ENCODE peak calls at places on chromosomes 4 and X, in five cellular contexts. Q, G, N, C and H are unnamed samples.

GRCh38 chr4:76850010-76850441 is 47.9 kb downstream of the SOWAHB start:
- DNase-seq in Q (no peak), G (peak; percentile 96), N (peak; percentile 96), C (no peak), H (peak; percentile 96)

GRCh38 chr4:24805036-24805435 is 9.7 kb downstream of the SOD3 start:
- DNase-seq in Q (peak; percentile 47), G (no peak), N (no peak), C (peak; percentile 26), H (peak; percentile 71)

GRCh38 chrX:69321789-69322188 is 156.5 kb upstream of the PJA1 start:
- DNase-seq in Q (no peak), G (no peak), N (no peak), C (no peak), H (no peak)

GRCh38 chr4:60737858-60738257 is 462.3 kb upstream of the ADGRL3 start:
- DNase-seq in Q (no peak), G (peak; percentile 75), N (peak; percentile 50), C (no peak), H (peak; percentile 74)

GRCh38 chrX:318739-319578 is at the start of gene GTPBP6:
- DNase-seq in Q (peak; percentile 99), G (peak; percentile 100), N (peak; percentile 99), C (peak; percentile 100), H (peak; percentile 100)

GRCh38 chr4:129095811-129096454 is at the start of gene C4orf33:
- DNase-seq in Q (peak; percentile 77), G (peak; percentile 84), N (peak; percentile 70), C (peak; percentile 73), H (peak; percentile 77)

GRCh38 chrX:55008571-55009358 is 8.6 kb downstream of the APEX2 start:
- DNase-seq in Q (peak; percentile 17), G (no peak), N (peak; percentile 40), C (no peak), H (peak; percentile 80)

GRCh38 chr4:170420255-170420693 is 330.5 kb upstream of the AADAT start:
- DNase-seq in Q (no peak), G (peak; percentile 87), N (peak; percentile 91), C (no peak), H (peak; percentile 4)

GRCh38 chrX:120308959-120309872 is 2.0 kb downstream of the TMEM255A start:
- DNase-seq in Q (peak; percentile 78), G (peak; percentile 80), N (peak; percentile 40), C (peak; percentile 62), H (peak; percentile 77)

GRCh38 chr4:8719421-8719820 is 126.9 kb downstream of the CPZ start:
- DNase-seq in Q (no peak), G (no peak), N (no peak), C (peak; percentile 1), H (no peak)

GRCh38 chr4:83282049-83282535 is 2.5 kb downstream of the COQ2 start:
- DNase-seq in Q (peak; percentile 24), G (peak; percentile 80), N (peak; percentile 76), C (peak; percentile 30), H (peak; percentile 64)

GRCh38 chrX:123976671-123977316 is 15.3 kb downstream of the STAG2 start:
- DNase-seq in Q (no peak), G (peak; percentile 66), N (peak; percentile 58), C (no peak), H (peak; percentile 47)
- TF ChIP-seq CTCF in Q (peak; percentile 24), G (peak; percentile 33), N (peak; percentile 30), C (peak; percentile 44), H (peak; percentile 24)

DNA sequence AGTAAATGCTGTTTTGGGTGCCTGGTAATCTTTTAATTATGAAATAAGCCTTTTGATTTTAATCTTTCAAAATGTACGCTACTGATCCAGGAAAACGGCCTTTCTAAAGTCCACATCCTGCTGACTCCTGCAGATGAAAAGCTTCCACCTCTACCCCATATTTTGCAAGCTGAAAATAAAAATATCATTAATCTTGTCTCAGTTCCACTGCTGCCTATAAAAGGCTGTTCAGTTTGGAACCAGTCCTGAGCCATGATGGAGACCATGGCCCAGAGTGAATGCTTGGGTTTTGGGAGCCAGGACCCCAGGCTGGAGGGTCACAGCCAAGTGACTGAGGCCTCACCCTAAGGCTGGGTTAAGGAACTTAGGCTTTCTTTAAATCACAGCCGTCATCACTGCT is 110.8 kb downstream of the AFF1 start:
- DNase-seq in Q (no peak), G (no peak), N (peak; percentile 46), C (no peak), H (no peak)
- H3K4me3 ChIP-seq in Q (no peak overlapping the region), G (no peak overlapping the region), N (no peak overlapping the region), C (no peak overlapping the region), H (no peak overlapping the region)

DNA sequence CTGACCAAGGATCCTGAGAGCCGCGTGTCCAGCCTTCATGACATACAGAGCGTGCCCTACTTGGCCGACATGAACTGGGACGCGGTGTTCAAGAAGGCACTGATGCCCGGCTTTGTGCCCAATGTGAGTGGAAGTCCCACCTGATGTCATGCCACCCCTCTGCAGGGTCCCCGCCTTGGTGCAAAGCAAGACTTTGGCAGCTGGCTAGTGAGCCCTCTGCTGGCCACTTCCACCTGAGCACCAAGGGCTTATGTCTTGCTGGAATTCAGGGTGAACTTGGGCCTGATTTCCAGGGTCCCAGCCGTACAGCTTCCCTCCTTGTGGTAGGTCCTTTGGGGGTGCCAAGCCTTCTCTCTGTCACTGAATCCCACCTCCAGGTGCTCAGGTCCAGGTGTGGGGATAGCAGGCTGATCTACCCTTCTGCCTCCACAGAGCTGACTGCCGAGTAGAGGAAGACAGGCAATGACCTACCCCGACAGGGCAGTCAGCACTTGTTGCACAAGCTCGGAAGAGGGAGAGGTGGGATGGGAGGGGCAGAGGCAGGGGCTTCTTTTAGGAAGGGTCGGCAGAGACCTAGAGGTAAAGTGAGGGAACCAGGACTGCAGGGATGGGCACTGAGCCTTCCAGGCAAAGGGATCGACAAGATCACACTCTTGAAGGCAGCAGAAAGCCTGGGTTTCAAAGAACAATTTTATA is 248.1 kb downstream of the EVC2 start:
- DNase-seq in Q (peak; percentile 34), G (peak; percentile 54), N (peak; percentile 23), C (no peak), H (peak; percentile 24)
- TF ChIP-seq CTCF in Q (peak; percentile 70), G (peak; percentile 83), N (peak; percentile 55), C (peak; percentile 36), H (peak; percentile 50)

DNA sequence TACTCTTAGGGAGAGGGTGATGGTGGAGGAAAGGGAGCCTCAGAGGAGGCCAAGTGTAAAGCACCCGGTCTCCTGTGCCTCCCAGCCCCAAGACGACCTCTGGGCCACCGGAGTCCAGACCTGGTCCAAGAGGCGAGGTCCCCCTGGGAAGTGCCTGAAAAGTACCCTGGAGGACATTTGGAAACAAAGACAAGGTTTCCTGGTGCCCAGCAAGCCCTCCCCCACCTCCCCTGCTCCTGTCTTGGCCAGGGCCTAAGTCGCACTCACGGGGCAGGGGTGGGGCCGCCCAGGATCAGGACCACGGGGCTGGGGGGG is 532 bp upstream of the SH3BP2 start:
- DNase-seq in Q (no peak), G (no peak), N (no peak), C (no peak), H (no peak)
- H3K4me3 ChIP-seq in Q (no peak overlapping the region), G (no peak overlapping the region), N (no peak overlapping the region), C (no peak overlapping the region), H (no peak overlapping the region)